ENCODE peak calls at places on chromosomes 11 and 22, in eight cellular contexts. U is AG20443; X is AG08395; W is HFFc6; S is MM.1S; M is Peyer's patch; A is activated CD4-positive, alpha-beta T cell treated with anti-CD3 and anti-CD28 coated beads, Interleukin-2, amount 50 U/mL, for 4 hours; L is neuronal stem cell. C is an unnamed sample.

GRCh38 chr11:118918128-118918685 is 7.5 kb downstream of the BCL9L start:
- DNase-seq in X (peak; percentile 69), S (no peak), U (peak; percentile 73), A (no peak), L (no peak), M (peak; percentile 35), W (peak; percentile 97), C (peak; percentile 31)

GRCh38 chr11:18243783-18244362 is 4.6 kb downstream of the SAA2 start:
- DNase-seq in U (peak; percentile 77), M (peak; percentile 47), X (peak; percentile 74), S (peak; percentile 68), W (peak; percentile 67), A (peak; percentile 47), L (peak; percentile 42), C (peak; percentile 71)

GRCh38 chr11:75352417-75353206 is 1.2 kb upstream of the ARRB1 start:
- DNase-seq in W (no peak), A (no peak), M (peak; percentile 59), S (no peak), L (no peak), U (no peak), X (no peak), C (no peak)

GRCh38 chr11:115264278-115264677 is 239.9 kb downstream of the CADM1 start:
- DNase-seq in W (no peak), A (no peak), M (no peak), S (peak; percentile 78), X (no peak), L (no peak), U (no peak), C (no peak)

GRCh38 chr11:17521106-17521900 is 22.9 kb downstream of the USH1C start:
- DNase-seq in S (no peak), W (no peak), M (no peak), L (no peak), U (no peak), X (no peak), A (no peak), C (no peak)

GRCh38 chr22:42283288-42284229 is 13.1 kb upstream of the TCF20 start:
- DNase-seq in M (no peak), S (no peak), A (peak; percentile 41), U (peak; percentile 33), X (no peak), L (peak; percentile 71), W (no peak), C (no peak)

GRCh38 chr11:2190670-2191471 is 19.3 kb upstream of the TH start:
- DNase-seq in A (no peak), L (peak; percentile 77), X (no peak), M (no peak), W (no peak), S (no peak), U (no peak), C (no peak)

GRCh38 chr11:63680842-63681207 is 475 bp upstream of the RTN3 start:
- DNase-seq in W (no peak), U (no peak), M (no peak), S (no peak), X (no peak), A (peak; percentile 9), L (no peak), C (no peak)

GRCh38 chr11:117179048-117179999 is 781 bp downstream of the SIDT2 start:
- DNase-seq in M (peak; percentile 45), S (peak; percentile 26), X (peak; percentile 52), L (no peak), U (peak; percentile 52), A (peak; percentile 17), W (no peak), C (peak; percentile 34)

GRCh38 chr22:19343470-19343869 is 52.0 kb upstream of the CLTCL1 start:
- DNase-seq in M (no peak), S (no peak), U (no peak), L (no peak), A (no peak), X (no peak), W (no peak), C (no peak)